ENCODE peak calls at places on chromosomes 7 and 10, in ten cellular contexts. V, A, P, C, E, D, Y, K, U and H are unnamed samples.

GRCh38 chr10:100038561-100039071 is 28.9 kb upstream of the DNMBP start:
- DNase-seq in V (no peak), A (no peak), P (no peak), C (no peak), E (no peak), D (no peak), Y (peak), K (no peak), U (no peak), H (peak)

GRCh38 chr7:152312316-152312715 is 123.5 kb downstream of the KMT2C start:
- DNase-seq in V (no peak), A (no peak), P (no peak), C (no peak), E (peak), D (no peak), Y (no peak), K (no peak), U (no peak), H (no peak)

GRCh38 chr10:90642136-90642535 is 215.7 kb downstream of the HTR7 start:
- DNase-seq in V (no peak), A (no peak), P (no peak), C (no peak), E (peak), D (no peak), Y (no peak), K (no peak), U (no peak), H (no peak)

GRCh38 chr10:24479806-24480205 is 243.9 kb downstream of the ARHGAP21 start:
- DNase-seq in V (no peak), A (no peak), P (no peak), C (no peak), E (no peak), D (no peak), Y (no peak), K (no peak), U (no peak), H (no peak)

GRCh38 chr7:49398730-49399129 is 374.7 kb upstream of the VWC2 start:
- DNase-seq in V (no peak), A (no peak), P (no peak), C (no peak), E (no peak), D (no peak), Y (no peak), K (no peak), U (no peak), H (no peak)

GRCh38 chr10:92761576-92761975 is 71.8 kb downstream of the HHEX start:
- DNase-seq in V (no peak), A (no peak), P (no peak), C (no peak), E (peak), D (no peak), Y (no peak), K (no peak), U (no peak), H (peak)

GRCh38 chr10:103295391-103296044 is 18.6 kb downstream of the INA start:
- DNase-seq in V (no peak), A (no peak), P (no peak), C (no peak), E (peak), D (no peak), Y (no peak), K (no peak), U (peak), H (peak)

GRCh38 chr7:29379551-29379950 is 184.1 kb upstream of the PRR15 start:
- DNase-seq in V (no peak), A (no peak), P (no peak), C (no peak), E (no peak), D (no peak), Y (no peak), K (no peak), U (no peak), H (no peak)

GRCh38 chr10:35794703-35795102 is 152.6 kb upstream of the FZD8 start:
- DNase-seq in V (no peak), A (peak), P (no peak), C (no peak), E (no peak), D (no peak), Y (no peak), K (no peak), U (no peak), H (no peak)

GRCh38 chr10:78916227-78916626 is 152.5 kb upstream of the ZMIZ1 start:
- DNase-seq in V (no peak), A (no peak), P (no peak), C (no peak), E (no peak), D (no peak), Y (no peak), K (no peak), U (no peak), H (no peak)

GRCh38 chr7:77627307-77627671 is 69.0 kb upstream of the RSBN1L start:
- DNase-seq in V (no peak), A (no peak), P (no peak), C (no peak), E (no peak), D (no peak), Y (no peak), K (no peak), U (no peak), H (peak)

GRCh38 chr10:30176776-30177533 is 117.6 kb upstream of the JCAD start:
- DNase-seq in V (no peak), A (no peak), P (no peak), C (no peak), E (peak), D (no peak), Y (no peak), K (no peak), U (no peak), H (no peak)

GRCh38 chr7:73901823-73902597 is 41.1 kb downstream of the TMEM270 start:
- DNase-seq in V (peak), A (peak), P (no peak), C (no peak), E (peak), D (no peak), Y (no peak), K (no peak), U (no peak), H (no peak)

GRCh38 chr7:81245353-81245752 is 326.5 kb upstream of the SEMA3C start:
- DNase-seq in V (no peak), A (no peak), P (no peak), C (no peak), E (no peak), D (no peak), Y (no peak), K (no peak), U (no peak), H (no peak)

GRCh38 chr7:43891069-43891955 is 15.1 kb downstream of the URGCP start:
- DNase-seq in V (no peak), A (no peak), P (no peak), C (no peak), E (no peak), D (no peak), Y (no peak), K (no peak), U (no peak), H (no peak)

GRCh38 chr10:94315975-94316464 is 46.7 kb downstream of the NOC3L start:
- DNase-seq in V (no peak), A (no peak), P (peak), C (no peak), E (peak), D (no peak), Y (peak), K (no peak), U (no peak), H (no peak)

GRCh38 chr7:95527033-95527775 is 41.5 kb downstream of the ASB4 start:
- DNase-seq in V (no peak), A (peak), P (peak), C (no peak), E (peak), D (no peak), Y (peak), K (peak), U (peak), H (peak)

GRCh38 chr7:36690514-36691187 is 33.6 kb downstream of the AOAH start:
- DNase-seq in V (no peak), A (no peak), P (no peak), C (no peak), E (no peak), D (no peak), Y (no peak), K (no peak), U (no peak), H (no peak)

GRCh38 chr10:27192284-27192683 is 37.1 kb downstream of the MASTL start:
- DNase-seq in V (no peak), A (no peak), P (no peak), C (no peak), E (peak), D (no peak), Y (peak), K (no peak), U (peak), H (peak)

GRCh38 chr10:126252884-126253612 is 135.2 kb downstream of the ADAM12 start:
- DNase-seq in V (no peak), A (no peak), P (no peak), C (no peak), E (peak), D (no peak), Y (no peak), K (no peak), U (no peak), H (peak)

GRCh38 chr7:123929107-123929506 is 4.1 kb downstream of the SPAM1 start:
- DNase-seq in V (no peak), A (peak), P (no peak), C (no peak), E (no peak), D (no peak), Y (no peak), K (no peak), U (no peak), H (no peak)

GRCh38 chr7:30116771-30117170 is 18.0 kb upstream of the MTURN start:
- DNase-seq in V (no peak), A (no peak), P (no peak), C (no peak), E (peak), D (no peak), Y (no peak), K (no peak), U (peak), H (no peak)

GRCh38 chr10:69835875-69836727 is 34.4 kb downstream of the COL13A1 start:
- DNase-seq in V (no peak), A (no peak), P (no peak), C (no peak), E (no peak), D (no peak), Y (no peak), K (no peak), U (no peak), H (no peak)

GRCh38 chr7:143305423-143306070 is 10.4 kb upstream of the CLCN1 start:
- DNase-seq in V (peak), A (peak), P (peak), C (peak), E (peak), D (peak), Y (peak), K (peak), U (peak), H (peak)

GRCh38 chr7:26454180-26454579 is 162.5 kb downstream of the SNX10 start:
- DNase-seq in V (no peak), A (no peak), P (no peak), C (no peak), E (peak), D (no peak), Y (peak), K (no peak), U (no peak), H (peak)

GRCh38 chr10:31032515-31033132 is 959 bp upstream of the ZNF438 start:
- DNase-seq in V (no peak), A (no peak), P (no peak), C (no peak), E (no peak), D (no peak), Y (no peak), K (no peak), U (no peak), H (no peak)

GRCh38 chr10:88810196-88810961 is 7.8 kb downstream of the LIPM start:
- DNase-seq in V (no peak), A (peak), P (peak), C (no peak), E (peak), D (no peak), Y (peak), K (peak), U (peak), H (peak)

GRCh38 chr7:157396316-157397035 is 59.7 kb downstream of the DNAJB6 start:
- DNase-seq in V (peak), A (peak), P (peak), C (no peak), E (no peak), D (no peak), Y (no peak), K (no peak), U (no peak), H (no peak)

GRCh38 chr10:58356756-58357155 is 21.9 kb downstream of the UBE2D1 start:
- DNase-seq in V (no peak), A (no peak), P (no peak), C (no peak), E (no peak), D (no peak), Y (no peak), K (no peak), U (no peak), H (no peak)

GRCh38 chr10:30553625-30554442 is 75.7 kb downstream of the LYZL2 start:
- DNase-seq in V (peak), A (peak), P (peak), C (no peak), E (peak), D (no peak), Y (peak), K (no peak), U (peak), H (peak)

GRCh38 chr7:83547526-83547925 is 101.4 kb downstream of the SEMA3E start:
- DNase-seq in V (no peak), A (no peak), P (no peak), C (no peak), E (peak), D (no peak), Y (peak), K (no peak), U (no peak), H (peak)

GRCh38 chr10:78905940-78906308 is 162.8 kb upstream of the ZMIZ1 start:
- DNase-seq in V (peak), A (peak), P (peak), C (no peak), E (no peak), D (no peak), Y (no peak), K (no peak), U (no peak), H (no peak)

GRCh38 chr7:55060690-55061414 is 42.0 kb downstream of the EGFR start:
- DNase-seq in V (no peak), A (no peak), P (no peak), C (no peak), E (peak), D (no peak), Y (no peak), K (no peak), U (no peak), H (no peak)

GRCh38 chr10:130898381-130898780 is 413.1 kb downstream of the TCERG1L start:
- DNase-seq in V (no peak), A (no peak), P (no peak), C (no peak), E (no peak), D (no peak), Y (no peak), K (no peak), U (no peak), H (no peak)

GRCh38 chr7:159140170-159140910 is 4.3 kb downstream of the VIPR2 start:
- DNase-seq in V (no peak), A (no peak), P (no peak), C (no peak), E (no peak), D (no peak), Y (no peak), K (no peak), U (no peak), H (no peak)

GRCh38 chr7:5997210-5997808 is 11.5 kb downstream of the PMS2 start:
- DNase-seq in V (no peak), A (peak), P (peak), C (no peak), E (peak), D (no peak), Y (peak), K (peak), U (peak), H (peak)

GRCh38 chr7:24227603-24228359 is 56.2 kb upstream of the NPY start:
- DNase-seq in V (no peak), A (no peak), P (peak), C (no peak), E (no peak), D (no peak), Y (no peak), K (no peak), U (peak), H (no peak)

GRCh38 chr7:105285118-105285874 is 103.4 kb downstream of the SRPK2 start:
- DNase-seq in V (no peak), A (no peak), P (peak), C (no peak), E (no peak), D (no peak), Y (no peak), K (no peak), U (no peak), H (no peak)